ENCODE peak calls at places on chromosomes 1 and 21, in six cellular contexts. R is cardiac muscle cell; I is left ventricle myocardium inferior; O is B cell; L is CD4-positive, alpha-beta T cell; C is adrenal gland. N is an unnamed sample.

GRCh38 chr1:157289424-157290105 is 151.4 kb upstream of the ETV3 start:
- DNase-seq in I (no peak), R (no peak), C (no peak), O (no peak), L (no peak), N (no peak)

GRCh38 chr1:204370176-204370575 is 10.4 kb upstream of the PLEKHA6 start:
- DNase-seq in R (no peak), I (no peak), C (no peak), L (no peak), O (no peak), N (no peak)

GRCh38 chr1:31101147-31101502 is 35.6 kb upstream of the PUM1 start:
- DNase-seq in I (no peak), O (no peak), L (no peak), R (peak; percentile 81), C (peak; percentile 35), N (no peak)

GRCh38 chr1:197915797-197916686 is 1.1 kb upstream of the LHX9 start:
- DNase-seq in C (peak; percentile 69), L (no peak), R (peak; percentile 63), I (peak; percentile 45), O (peak; percentile 40), N (no peak)

GRCh38 chr1:40742363-40743061 is 41.1 kb upstream of the KCNQ4 start:
- DNase-seq in R (no peak), O (no peak), C (no peak), L (no peak), I (no peak), N (no peak)

GRCh38 chr1:112673589-112674439 is 645 bp upstream of the MOV10 start:
- DNase-seq in I (no peak), C (peak; percentile 45), R (peak; percentile 82), L (no peak), O (peak; percentile 42), N (no peak)

GRCh38 chr21:36194024-36194423 is 37.4 kb downstream of the DOP1B start:
- DNase-seq in R (no peak), I (no peak), C (no peak), O (no peak), L (no peak), N (no peak)

GRCh38 chr21:32382108-32382601 is 10.7 kb downstream of the URB1 start:
- DNase-seq in L (no peak), C (no peak), R (no peak), O (no peak), I (no peak), N (no peak)

GRCh38 chr21:14712121-14712520 is 166.0 kb upstream of the SAMSN1 start:
- DNase-seq in R (peak; percentile 18), C (no peak), O (no peak), L (no peak), I (no peak), N (no peak)

GRCh38 chr1:152866321-152866720 is 6.5 kb downstream of the LCE7A start:
- DNase-seq in R (no peak), L (no peak), I (no peak), O (no peak), C (no peak), N (no peak)

GRCh38 chr1:168470821-168471473 is 72.8 kb downstream of the XCL2 start:
- DNase-seq in L (no peak), R (peak; percentile 89), O (no peak), C (no peak), I (no peak), N (no peak)

GRCh38 chr1:207218512-207219352 is 102.7 kb upstream of the CD55 start:
- DNase-seq in C (peak; percentile 60), O (no peak), L (no peak), I (no peak), R (peak; percentile 8), N (no peak)

GRCh38 chr1:110068646-110069301 is 1.7 kb downstream of the ALX3 start:
- DNase-seq in C (no peak), L (no peak), R (peak; percentile 18), O (peak; percentile 65), I (no peak), N (no peak)

GRCh38 chr1:6188466-6188865 is 8.3 kb upstream of the CHD5 start:
- DNase-seq in L (no peak), O (no peak), C (no peak), R (no peak), I (no peak), N (no peak)

GRCh38 chr1:69263982-69264381 is 303.7 kb upstream of the LRRC7 start:
- DNase-seq in C (peak; percentile 15), O (no peak), I (no peak), L (no peak), R (peak; percentile 78), N (no peak)

GRCh38 chr1:22584001-22584557 is 20.8 kb downstream of the EPHA8 start:
- DNase-seq in C (no peak), O (no peak), R (peak; percentile 49), I (no peak), L (no peak), N (no peak)

GRCh38 chr1:115056395-115056798 is 26.8 kb downstream of the TSHB start:
- DNase-seq in R (peak; percentile 77), C (no peak), O (no peak), L (no peak), I (no peak), N (no peak)

GRCh38 chr1:2108213-2108876 is 58.1 kb downstream of the PRKCZ start:
- DNase-seq in R (peak; percentile 65), I (no peak), O (no peak), C (no peak), L (no peak), N (peak; percentile 38)

GRCh38 chr1:234169161-234169849 is 204.0 kb upstream of the COA6 start:
- DNase-seq in I (no peak), C (no peak), L (no peak), R (no peak), O (no peak), N (no peak)

GRCh38 chr1:24643362-24644346 is 552 bp downstream of the SRRM1 start:
- DNase-seq in C (peak; percentile 53), R (no peak), I (no peak), O (no peak), L (no peak), N (peak; percentile 59)

GRCh38 chr1:232707142-232707541 is 77.2 kb upstream of the SIPA1L2 start:
- DNase-seq in O (no peak), L (no peak), I (no peak), R (no peak), C (no peak), N (no peak)

GRCh38 chr21:15953551-15954116 is 223.9 kb downstream of the USP25 start:
- DNase-seq in R (no peak), C (no peak), O (no peak), I (no peak), L (no peak), N (no peak)

GRCh38 chr1:25619101-25619890 is 2.7 kb downstream of the MAN1C1 start:
- DNase-seq in O (peak; percentile 54), R (peak; percentile 28), L (peak; percentile 41), I (peak; percentile 50), C (no peak), N (no peak)

DNA sequence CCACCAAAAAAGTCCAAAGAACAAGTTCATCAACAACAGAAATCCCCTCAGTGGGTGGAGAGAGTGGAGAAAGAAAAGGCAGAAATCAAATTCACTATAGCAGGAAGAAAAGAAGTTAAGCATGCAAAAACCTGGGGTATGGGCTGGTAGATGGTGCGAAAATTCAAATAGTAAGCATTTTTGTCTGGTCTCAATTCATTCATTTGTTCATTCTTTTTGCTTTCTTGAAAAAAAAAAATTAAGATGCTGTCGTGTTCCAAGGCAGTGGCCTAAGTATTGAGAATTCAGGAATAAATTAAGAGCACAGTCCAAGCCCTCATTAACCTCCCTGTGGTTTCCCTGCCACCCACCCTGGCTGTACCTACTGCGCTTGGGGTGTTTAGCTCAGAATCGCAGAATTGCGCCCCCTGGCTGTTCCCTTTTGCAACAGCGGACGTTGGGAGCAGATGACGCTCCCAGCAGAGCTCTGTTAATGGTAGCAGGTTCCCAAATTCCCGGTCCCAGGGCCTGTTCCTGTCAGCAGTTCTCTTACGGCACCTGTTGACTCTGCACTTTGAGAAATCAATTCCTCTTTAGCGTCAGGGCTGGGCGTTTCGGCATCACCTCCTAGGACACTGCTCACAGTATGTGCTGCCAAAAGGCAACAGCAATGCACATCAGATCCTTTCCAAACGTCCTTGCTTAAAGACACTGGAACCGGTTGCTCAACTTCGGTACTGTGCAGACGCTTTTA is 34.0 kb upstream of the SSX2IP start:
- DNase-seq in I (no peak), R (no peak), L (peak; percentile 29), C (no peak), O (peak; percentile 53), N (no peak)
- TF ChIP-seq CTCF in I (peak; percentile 28), R (no peak), L (peak; percentile 49), C (no peak), O (peak; percentile 70), N (peak; percentile 80)

GRCh38 chr1:32892368-32893197 is 6.3 kb downstream of the HPCA start:
- DNase-seq in R (peak; percentile 44), L (no peak), O (peak; percentile 68), I (no peak), C (no peak), N (no peak)
- TF ChIP-seq CTCF in R (peak; percentile 30), L (no peak), O (peak; percentile 78), I (peak; percentile 60), C (peak; percentile 34), N (peak; percentile 77)

DNA sequence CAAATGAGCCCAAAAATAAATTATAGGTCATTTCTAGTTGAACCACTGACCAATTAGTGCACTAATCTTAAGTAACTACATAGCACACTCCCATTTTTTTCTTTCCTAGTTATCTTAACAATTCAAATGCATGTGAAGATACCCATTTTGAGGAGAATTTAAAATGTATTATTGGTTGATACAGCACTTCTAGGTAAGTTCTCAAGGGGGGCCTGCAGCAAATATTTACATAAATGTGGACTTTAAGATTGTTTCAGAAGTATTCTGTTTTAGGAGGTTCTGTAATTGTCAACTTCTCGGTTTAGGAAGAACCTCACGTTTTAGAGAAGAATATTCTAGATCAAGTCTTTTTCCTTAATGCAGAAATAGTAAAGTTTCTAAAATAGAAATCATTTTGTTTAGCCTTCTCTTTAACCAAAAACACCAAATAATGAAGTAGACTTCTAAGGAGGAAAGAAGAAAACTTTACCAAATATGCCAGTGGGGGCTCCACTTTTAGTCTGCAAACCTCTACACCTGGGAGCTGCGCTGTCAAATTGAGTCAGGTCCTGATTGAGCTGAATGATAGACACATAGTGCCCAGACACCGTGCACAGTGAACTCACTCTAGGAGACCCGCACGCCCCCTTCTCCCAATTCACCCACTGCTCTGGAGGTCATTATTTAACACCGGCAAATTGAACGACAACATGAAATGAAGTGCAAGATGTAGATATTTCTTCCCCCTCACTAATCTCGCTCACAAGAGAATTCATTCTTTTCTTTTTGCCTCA is 144.4 kb downstream of the RUNX1 start:
- DNase-seq in I (no peak), C (no peak), O (no peak), L (no peak), R (no peak), N (no peak)
- TF ChIP-seq CTCF in I (no peak), C (no peak), O (no peak), L (no peak), R (no peak), N (no peak)

DNA sequence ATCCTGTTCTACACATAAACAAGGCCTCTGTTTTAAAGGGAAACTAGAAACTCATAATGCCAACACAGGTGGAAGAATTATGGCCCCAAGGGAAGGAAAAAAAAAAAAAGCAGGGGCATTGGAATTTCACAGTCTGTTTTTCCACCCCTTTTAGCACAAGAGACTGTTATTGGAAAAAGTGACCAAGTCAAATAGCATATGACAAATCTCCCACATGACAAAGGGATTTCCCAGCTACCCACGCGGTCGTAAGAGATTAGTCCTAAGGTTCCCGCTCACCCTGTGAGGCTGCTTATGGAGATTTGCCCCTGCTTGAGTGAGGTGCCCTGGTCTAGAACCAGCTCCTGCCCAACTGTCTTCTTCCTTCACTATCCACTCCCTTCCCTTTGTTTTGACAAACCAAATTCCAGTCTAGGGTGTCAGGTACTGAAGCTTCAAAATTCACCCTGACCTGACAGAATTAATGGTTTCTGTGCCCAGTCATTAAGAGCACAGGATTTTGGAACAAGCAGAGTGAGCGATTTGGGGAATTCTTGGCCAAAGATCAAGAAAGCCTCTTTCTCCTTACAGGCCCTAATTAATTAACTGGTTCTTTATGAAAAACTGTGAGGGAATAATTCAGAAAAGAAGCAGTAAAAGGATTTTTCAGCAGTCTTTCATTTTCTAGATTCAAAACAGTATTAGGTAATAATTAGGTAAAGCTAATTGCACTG is 107.3 kb downstream of the NMNAT2 start:
- DNase-seq in L (no peak), O (no peak), C (no peak), R (no peak), I (no peak), N (no peak)
- TF ChIP-seq CTCF in L (no peak), O (no peak), C (no peak), R (no peak), I (no peak), N (no peak)